ENCODE peak calls at places on chromosome 1, in five cellular contexts. F is transverse colon, I is A549, R is spleen, Y is IMR-90. S is an unnamed sample. For H3K4me1, the result is how much of the 10 kb centered on the place peaks cover.

GRCh38 chr1:171142451-171143121 is 42.5 kb upstream of the FMO2 start:
- DNase-seq in F (peak), I (no peak), R (no peak), Y (peak), S (no peak)

GRCh38 chr1:197519741-197520334 is 251.8 kb downstream of the CRB1 start:
- DNase-seq in F (no peak), I (peak), R (no peak), Y (peak), S (no peak)

GRCh38 chr1:76035053-76035452 is 39.5 kb upstream of the ST6GALNAC3 start:
- DNase-seq in F (no peak), I (no peak), R (no peak), Y (peak), S (no peak)

GRCh38 chr1:226444901-226445300 is 37.0 kb upstream of the PARP1 start:
- DNase-seq in F (peak), I (no peak), R (peak), Y (no peak), S (no peak)

GRCh38 chr1:17502326-17502778 is 37.1 kb upstream of the ARHGEF10L start:
- DNase-seq in F (peak), I (peak), R (peak), Y (peak), S (peak)

GRCh38 chr1:62515055-62515454 is 78.2 kb downstream of the USP1 start:
- DNase-seq in F (no peak), I (no peak), R (no peak), Y (peak), S (no peak)

GRCh38 chr1:206507395-206508129 is at the start of gene RASSF5:
- DNase-seq in F (peak), I (peak), R (peak), Y (peak), S (peak)

GRCh38 chr1:24679725-24680124 is 36.6 kb downstream of the SRRM1 start:
- DNase-seq in F (no peak), I (no peak), R (no peak), Y (no peak), S (no peak)

GRCh38 chr1:163265547-163265946 is 56.2 kb upstream of the NUF2 start:
- DNase-seq in F (no peak), I (no peak), R (no peak), Y (no peak), S (no peak)

GRCh38 chr1:15026114-15026483 is 127.4 kb upstream of the TMEM51 start:
- DNase-seq in F (no peak), I (no peak), R (no peak), Y (no peak), S (no peak)

GRCh38 chr1:91944087-91944486 is 5.1 kb upstream of the BRDT start:
- DNase-seq in F (no peak), I (no peak), R (no peak), Y (no peak), S (no peak)

GRCh38 chr1:7519181-7519860 is 251.8 kb upstream of the VAMP3 start:
- DNase-seq in F (no peak), I (no peak), R (peak), Y (no peak), S (no peak)

GRCh38 chr1:204341380-204341779 is 18.3 kb downstream of the PLEKHA6 start:
- DNase-seq in F (peak), I (no peak), R (no peak), Y (peak), S (no peak)

GRCh38 chr1:197200468-197200899 is 54.0 kb upstream of the ASPM start:
- DNase-seq in F (no peak), I (no peak), R (no peak), Y (peak), S (no peak)

GRCh38 chr1:58650141-58650540 is 49.7 kb downstream of the MYSM1 start:
- DNase-seq in F (no peak), I (no peak), R (no peak), Y (peak), S (no peak)

GRCh38 chr1:166908942-166909341 is 32.9 kb upstream of the TADA1 start:
- DNase-seq in F (no peak), I (no peak), R (no peak), Y (peak), S (no peak)

GRCh38 chr1:236821111-236821625 is 26.1 kb downstream of the MTR start:
- DNase-seq in F (no peak), I (no peak), R (no peak), Y (no peak), S (no peak)

GRCh38 chr1:91929246-91929645 is 20.0 kb upstream of the BRDT start:
- DNase-seq in F (no peak), I (no peak), R (peak), Y (no peak), S (peak)

GRCh38 chr1:56627019-56627635 is 18.0 kb upstream of the PRKAA2 start:
- DNase-seq in F (no peak), I (no peak), R (no peak), Y (no peak), S (no peak)

GRCh38 chr1:181392613-181393170 is 90.6 kb upstream of the CACNA1E start:
- DNase-seq in F (no peak), I (no peak), R (no peak), Y (no peak), S (no peak)

GRCh38 chr1:244447552-244447951 is 4.2 kb downstream of the ADSS2 start:
- DNase-seq in F (no peak), I (no peak), R (no peak), Y (no peak), S (no peak)

GRCh38 chr1:163561570-163562295 is 240.0 kb downstream of the NUF2 start:
- DNase-seq in F (no peak), I (no peak), R (no peak), Y (no peak), S (no peak)

GRCh38 chr1:167899253-167899681 is 14.7 kb downstream of the ADCY10 start:
- DNase-seq in F (no peak), I (no peak), R (no peak), Y (peak), S (no peak)

GRCh38 chr1:78255849-78256248 is 210.1 kb downstream of the GIPC2 start:
- DNase-seq in F (no peak), I (no peak), R (no peak), Y (no peak), S (no peak)

GRCh38 chr1:205042911-205043806 is at the start of gene CNTN2:
- DNase-seq in F (no peak), I (no peak), R (no peak), Y (no peak), S (no peak)

GRCh38 chr1:39632491-39633417 is 6.7 kb downstream of the HEYL start:
- DNase-seq in F (peak), I (no peak), R (no peak), Y (peak), S (peak)

GRCh38 chr1:163974120-163974519 is 584.9 kb upstream of the PBX1 start:
- DNase-seq in F (no peak), I (no peak), R (no peak), Y (no peak), S (no peak)

GRCh38 chr1:41810446-41810845 is 108.3 kb downstream of the HIVEP3 start:
- DNase-seq in F (no peak), I (no peak), R (no peak), Y (peak), S (no peak)

GRCh38 chr1:203112451-203112850 is 15.1 kb upstream of the ADORA1 start:
- DNase-seq in F (no peak), I (no peak), R (no peak), Y (no peak), S (no peak)

GRCh38 chr1:197041486-197042353 is 25.3 kb downstream of the F13B start:
- DNase-seq in F (no peak), I (no peak), R (no peak), Y (no peak), S (no peak)

GRCh38 chr1:31927661-31927980 is 10.5 kb downstream of the PTP4A2 start:
- DNase-seq in F (no peak), I (no peak), R (no peak), Y (no peak), S (no peak)
- H3K4me1 ChIP-seq in F (half or more), I (half or more), R (half or more), Y (under half), S (half or more)

DNA sequence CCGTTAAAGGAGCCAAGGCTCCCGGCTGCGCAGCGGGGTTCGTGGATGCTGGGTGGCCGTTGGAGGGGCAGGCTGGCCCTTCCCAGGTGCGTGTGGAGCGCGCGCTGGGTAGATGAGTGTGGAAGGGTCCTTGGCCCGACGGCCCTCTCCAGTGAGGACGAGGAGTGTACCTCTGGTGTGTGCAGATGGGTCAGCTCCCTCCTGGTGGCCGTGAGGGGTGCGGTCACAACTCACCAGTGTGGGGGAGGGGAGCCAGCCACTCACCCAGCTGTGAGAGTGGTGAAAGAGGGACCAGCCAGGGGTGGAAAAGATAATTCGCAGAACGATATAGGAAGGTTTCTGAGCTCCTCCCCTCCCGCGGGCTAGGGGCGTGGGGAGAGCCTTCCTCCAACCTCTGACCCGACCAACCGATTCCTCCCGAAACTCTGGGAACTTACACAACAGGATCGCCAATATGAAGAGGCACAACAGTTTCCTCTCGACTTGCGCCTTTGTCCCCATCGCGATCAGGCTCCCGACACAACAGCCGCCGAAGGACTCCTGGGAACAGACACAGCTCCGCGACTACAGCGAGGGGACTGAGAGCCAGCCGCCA is at the start of gene F11R:
- DNase-seq in F (peak), I (peak), R (peak), Y (no peak), S (peak)
- TF ChIP-seq POLR2A in F (peak), I (no peak), R (peak), Y (no peak), S (no peak)

GRCh38 chr1:54325705-54326461 is 80.3 kb downstream of the SSBP3 start:
- DNase-seq in F (no peak), I (no peak), R (no peak), Y (no peak), S (no peak)

GRCh38 chr1:54326577-54327385 is 79.4 kb downstream of the SSBP3 start:
- DNase-seq in F (no peak), I (no peak), R (no peak), Y (peak), S (no peak)

GRCh38 chr1:54327386-54328116 is 78.6 kb downstream of the SSBP3 start:
- DNase-seq in F (no peak), I (no peak), R (no peak), Y (peak), S (no peak)

GRCh38 chr1:54329337-54329954 is 76.7 kb downstream of the SSBP3 start:
- DNase-seq in F (no peak), I (no peak), R (no peak), Y (no peak), S (no peak)

DNA sequence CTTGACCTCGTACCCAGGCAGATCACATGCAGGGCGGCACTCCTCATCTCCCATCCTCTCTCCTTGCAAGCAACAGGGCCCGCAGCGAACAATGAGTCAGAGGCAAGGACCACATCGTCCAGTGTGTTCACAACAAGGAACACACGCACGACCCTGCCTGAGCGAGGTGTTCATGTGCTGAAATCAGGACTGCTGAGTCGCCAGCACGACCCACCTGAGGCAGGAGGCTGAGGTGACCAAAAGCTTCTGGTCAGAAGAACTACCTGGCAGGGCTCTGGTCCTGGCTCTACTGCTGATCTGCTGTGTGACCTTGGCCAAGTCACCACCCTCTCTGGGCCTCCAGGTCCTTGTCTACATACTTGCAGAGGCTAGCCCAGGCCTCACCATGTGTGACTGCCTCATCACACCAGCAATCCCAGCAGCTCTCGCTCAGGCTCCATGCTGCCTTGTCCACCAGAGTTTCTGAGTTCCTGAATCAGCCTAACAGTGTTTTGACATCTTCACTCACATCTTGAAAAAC is 78.0 kb downstream of the SSBP3 start:
- DNase-seq in F (no peak), I (no peak), R (no peak), Y (peak), S (no peak)
- H3K4me1 ChIP-seq in F (half or more), I (under half), R (half or more), Y (half or more), S (half or more)

GRCh38 chr1:165699577-165699976 is 1.2 kb upstream of the ALDH9A1 start:
- DNase-seq in F (no peak), I (no peak), R (no peak), Y (no peak), S (no peak)

GRCh38 chr1:165695011-165695410 is 3.4 kb downstream of the ALDH9A1 start:
- DNase-seq in F (no peak), I (no peak), R (no peak), Y (no peak), S (no peak)

GRCh38 chr1:165697491-165697880 is 876 bp downstream of the ALDH9A1 start:
- DNase-seq in F (no peak), I (no peak), R (no peak), Y (no peak), S (no peak)

GRCh38 chr1:165696625-165697100 is 1.7 kb downstream of the ALDH9A1 start:
- DNase-seq in F (no peak), I (no peak), R (no peak), Y (peak), S (peak)

DNA sequence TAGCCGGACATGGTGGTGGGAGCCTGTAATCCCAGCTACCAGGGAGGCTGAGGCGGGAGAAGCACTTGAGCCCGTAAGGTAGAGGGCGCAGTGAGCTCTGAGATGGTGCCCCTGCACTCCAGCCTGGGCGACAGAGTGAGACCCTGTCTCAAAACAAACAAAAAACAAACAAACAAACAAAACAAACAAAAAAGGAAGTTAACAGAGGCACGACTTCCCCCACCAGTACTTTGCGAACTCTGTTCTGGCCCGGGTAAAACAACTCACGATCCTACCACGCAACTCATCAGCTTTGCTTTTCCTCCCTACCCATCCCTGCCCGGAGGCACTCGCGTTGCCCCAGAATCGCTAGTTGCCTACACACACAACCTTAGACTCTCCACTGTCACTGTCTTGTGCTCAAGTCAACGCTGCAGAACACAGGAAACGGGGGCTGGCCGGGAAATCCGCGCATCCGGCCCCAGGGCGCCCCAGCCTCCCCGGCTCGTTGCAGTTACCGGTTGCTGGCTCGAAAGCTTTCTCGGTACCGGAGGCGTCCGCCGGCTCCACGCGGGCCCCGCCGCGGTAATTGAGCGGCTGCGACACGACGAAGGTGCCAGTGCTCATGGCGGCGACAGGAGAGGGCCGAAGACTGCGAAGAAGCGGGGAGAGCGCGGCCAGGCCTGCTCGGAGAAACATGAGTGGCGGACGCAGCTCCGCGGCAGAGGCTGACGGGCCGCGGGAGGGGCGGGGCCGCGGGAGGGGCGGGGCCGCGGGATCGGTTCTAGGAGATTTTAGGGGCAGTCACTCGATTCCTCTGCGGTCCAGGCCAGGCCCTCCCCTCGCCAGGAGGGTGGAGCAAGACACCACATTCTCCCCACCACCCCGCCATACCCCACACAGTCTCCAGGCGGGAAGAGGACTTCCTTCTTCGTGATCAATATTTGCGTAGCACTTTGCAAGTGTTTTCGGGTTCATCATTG is at the start of gene ALDH9A1:
- DNase-seq in F (peak), I (peak), R (peak), Y (peak), S (peak)
- TF ChIP-seq POLR2A in F (peak), I (peak), R (peak), Y (peak), S (peak)

GRCh38 chr1:109495738-109496137 is 1.8 kb downstream of the CYB561D1 start:
- DNase-seq in F (no peak), I (no peak), R (no peak), Y (no peak), S (no peak)
- H3K4me1 ChIP-seq in F (under half), I (under half), R (half or more), Y (under half), S (under half)

GRCh38 chr1:3746784-3747521 is 5.3 kb upstream of the CCDC27 start:
- DNase-seq in F (peak), I (peak), R (peak), Y (peak), S (peak)
- TF ChIP-seq POLR2A in F (peak), I (no peak), R (no peak), Y (peak), S (no peak)

DNA sequence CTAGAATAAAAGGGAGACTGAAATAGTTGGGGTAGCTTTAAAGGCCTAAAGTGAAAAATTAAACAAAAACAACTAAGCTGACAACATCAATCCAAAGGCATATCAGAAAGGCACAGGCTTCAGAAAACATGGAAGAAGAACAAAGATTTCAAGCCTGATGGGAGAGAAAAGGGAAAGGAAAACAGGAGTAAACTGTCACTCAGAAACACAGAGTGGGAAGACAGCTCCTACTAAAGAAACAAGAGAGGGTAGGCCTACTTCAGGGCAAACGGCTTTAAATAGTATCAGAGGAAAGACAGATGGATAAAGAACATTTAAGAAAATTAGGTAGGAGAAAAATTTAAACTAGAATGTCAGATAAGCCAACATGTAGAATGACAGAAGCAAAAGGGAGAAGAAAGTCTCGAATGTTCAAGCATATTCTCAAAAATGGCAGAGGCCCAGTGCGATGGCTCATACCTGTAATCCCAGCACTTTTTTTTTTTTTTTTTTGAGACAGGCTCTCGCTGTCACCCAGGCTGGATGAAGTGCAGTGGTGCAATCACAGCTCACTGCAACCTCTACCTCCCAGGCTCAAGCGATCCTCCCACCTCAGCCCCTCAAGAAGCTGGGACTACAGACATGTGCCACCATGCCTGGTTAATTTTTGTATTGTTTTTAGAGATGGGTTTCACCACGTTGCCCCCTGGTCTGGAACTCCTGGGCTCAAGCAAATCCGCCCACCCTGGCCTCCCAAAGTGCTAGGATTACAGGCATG is 7.6 kb downstream of the EGLN1 start:
- DNase-seq in F (no peak), I (no peak), R (no peak), Y (no peak), S (no peak)
- H3K4me1 ChIP-seq in F (under half), I (half or more), R (half or more), Y (under half), S (under half)

S was measured in upper lobe of left lung.